ENCODE peak calls at places on chromosomes 6 and 20, in seven cellular contexts. O is body of pancreas, Q is K562, J is tibial nerve, Z is endothelial cell of umbilical vein, K is breast epithelium, H is esophagus squamous epithelium. W is an unnamed sample. For H3K36me3, the result is how much of the 10 kb centered on the place peaks cover.

GRCh38 chr20:7770578-7770977 is 169.7 kb downstream of the HAO1 start:
- DNase-seq in H (no peak), Q (no peak), O (no peak), J (no peak), K (no peak), Z (peak), W (no peak)

GRCh38 chr6:154410619-154411044 is 54.0 kb upstream of the IPCEF1 start:
- DNase-seq in H (no peak), Q (no peak), J (peak), O (peak), K (peak), Z (peak), W (no peak)

GRCh38 chr6:64683682-64684081 is 1023.3 kb downstream of the EYS start:
- DNase-seq in J (no peak), K (no peak), Z (peak), O (no peak), Q (peak), H (no peak), W (no peak)

GRCh38 chr20:539848-540247 is 3.7 kb downstream of the CSNK2A1 start:
- DNase-seq in J (peak), H (no peak), Z (peak), Q (no peak), K (no peak), O (no peak), W (no peak)

GRCh38 chr6:39508513-39508912 is 186.0 kb upstream of the KCNK16 start:
- DNase-seq in Q (no peak), J (no peak), K (no peak), Z (no peak), O (no peak), H (no peak), W (no peak)

GRCh38 chr6:63676412-63677114 is 41.0 kb downstream of the PHF3 start:
- DNase-seq in J (no peak), K (no peak), Z (no peak), H (no peak), Q (no peak), O (no peak), W (no peak)

GRCh38 chr6:112325449-112325848 is 21.7 kb upstream of the RFPL4B start:
- DNase-seq in O (no peak), J (peak), H (no peak), Q (no peak), Z (no peak), K (no peak), W (no peak)

GRCh38 chr20:33993800-33994623 is at the start of gene RALY:
- DNase-seq in K (peak), O (peak), H (peak), J (peak), Z (peak), Q (peak), W (peak)

GRCh38 chr6:41635365-41635764 is 2.9 kb upstream of the MDFI start:
- DNase-seq in O (no peak), Z (no peak), K (no peak), Q (no peak), H (no peak), J (no peak), W (no peak)

GRCh38 chr20:63595416-63596127 is 21.5 kb upstream of the HELZ2 start:
- DNase-seq in Z (no peak), K (no peak), H (no peak), O (no peak), Q (no peak), J (no peak), W (no peak)

GRCh38 chr6:56930846-56931245 is 24.1 kb upstream of the BEND6 start:
- DNase-seq in Z (no peak), K (no peak), J (no peak), O (no peak), H (no peak), Q (no peak), W (no peak)

GRCh38 chr6:39362487-39362865 is 40.0 kb upstream of the KCNK16 start:
- DNase-seq in Q (peak), Z (no peak), J (no peak), O (no peak), H (no peak), K (no peak), W (no peak)

GRCh38 chr6:132819405-132820145 is 5.2 kb downstream of the RPS12 start:
- DNase-seq in K (no peak), H (no peak), J (no peak), Z (no peak), Q (peak), O (no peak), W (no peak)

GRCh38 chr6:105402090-105402980 is 547 bp downstream of the PREP start:
- DNase-seq in H (no peak), Q (peak), Z (peak), O (no peak), J (peak), K (peak), W (no peak)

GRCh38 chr20:58550661-58551060 is 35.5 kb upstream of the APCDD1L start:
- DNase-seq in Q (peak), H (no peak), K (peak), O (no peak), Z (peak), J (no peak), W (no peak)

GRCh38 chr6:98824163-98824906 is 10.0 kb upstream of the POU3F2 start:
- DNase-seq in Z (no peak), K (no peak), Q (no peak), H (no peak), O (no peak), J (no peak), W (no peak)

GRCh38 chr6:16278048-16278724 is 39.8 kb downstream of the GMPR start:
- DNase-seq in J (no peak), K (no peak), Z (no peak), Q (no peak), H (no peak), O (no peak), W (no peak)

GRCh38 chr6:43669050-43669921 is 18.3 kb downstream of the MRPS18A start:
- DNase-seq in O (no peak), K (peak), H (no peak), J (peak), Z (no peak), Q (no peak), W (no peak)

GRCh38 chr20:41432620-41433602 is 66.3 kb upstream of the EMILIN3 start:
- DNase-seq in Z (no peak), Q (no peak), J (no peak), K (no peak), O (no peak), H (no peak), W (no peak)

GRCh38 chr6:1215884-1216487 is 95.9 kb upstream of the FOXQ1 start:
- DNase-seq in H (no peak), Q (no peak), Z (no peak), O (no peak), J (no peak), K (no peak), W (no peak)

GRCh38 chr6:44297063-44298038 is 15.8 kb downstream of the AARS2 start:
- DNase-seq in Z (peak), H (no peak), J (no peak), Q (peak), O (no peak), K (no peak), W (no peak)

GRCh38 chr6:90098637-90099036 is 198.0 kb downstream of the BACH2 start:
- DNase-seq in Q (no peak), K (no peak), Z (no peak), H (no peak), O (no peak), J (no peak), W (no peak)

DNA sequence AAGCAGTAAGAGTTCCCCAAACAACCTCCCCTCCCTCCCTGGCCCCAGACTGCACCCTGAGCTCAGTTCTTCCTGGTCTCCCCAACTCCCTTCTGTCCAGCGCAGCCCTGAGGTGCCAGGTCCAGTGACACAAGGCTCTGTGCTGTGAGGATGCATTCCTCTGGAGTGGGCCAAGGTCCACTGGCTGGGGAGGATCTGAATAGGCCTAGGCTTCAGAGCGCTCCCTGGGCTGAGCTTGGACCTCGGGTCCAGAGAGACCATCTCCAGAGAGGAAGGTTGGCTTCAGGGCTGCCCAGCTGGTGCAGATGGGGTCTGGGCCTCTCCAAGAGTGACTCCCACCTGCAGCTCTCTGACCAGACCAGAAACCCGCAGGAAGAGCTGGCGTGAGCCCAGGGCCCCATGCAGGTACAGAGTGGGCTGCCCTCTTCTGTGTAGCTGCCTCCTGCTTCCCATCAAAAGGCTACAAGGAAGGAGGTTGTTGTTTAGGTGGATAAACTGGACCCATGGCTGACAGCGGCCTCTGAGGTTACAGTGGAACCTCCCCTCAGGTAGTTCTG is 52.3 kb upstream of the MLN start:
- DNase-seq in Q (no peak), K (no peak), Z (no peak), J (no peak), O (no peak), H (no peak), W (no peak)
- TF ChIP-seq POLR2A in Q (no peak), K (no peak), Z (no peak), J (no peak), O (no peak), H (no peak), W (no peak)

DNA sequence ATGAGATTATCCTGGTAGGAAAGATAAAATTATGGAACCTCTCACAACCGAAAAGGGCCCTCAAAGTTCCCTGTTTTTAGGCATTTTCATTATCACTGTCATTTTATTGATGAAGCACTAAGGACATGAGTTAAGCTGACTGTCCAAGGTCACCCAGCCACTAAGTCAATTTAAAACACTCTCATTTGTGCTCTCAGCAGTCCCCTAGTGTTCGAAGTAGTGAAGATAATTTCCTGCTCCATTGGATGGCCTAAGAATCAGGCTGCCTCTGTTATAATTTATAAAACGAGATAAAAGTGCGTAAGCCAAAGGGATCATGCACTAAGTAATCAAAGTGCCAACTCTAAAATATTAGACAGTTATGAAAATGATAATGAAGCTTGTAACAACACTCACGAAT is 169.1 kb downstream of the KIF16B start:
- DNase-seq in Z (no peak), Q (no peak), K (no peak), H (no peak), O (no peak), J (no peak), W (no peak)
- H3K36me3 ChIP-seq in Z (under half), Q (under half), K (under half), H (under half), O (under half), J (half or more), W (half or more)

DNA sequence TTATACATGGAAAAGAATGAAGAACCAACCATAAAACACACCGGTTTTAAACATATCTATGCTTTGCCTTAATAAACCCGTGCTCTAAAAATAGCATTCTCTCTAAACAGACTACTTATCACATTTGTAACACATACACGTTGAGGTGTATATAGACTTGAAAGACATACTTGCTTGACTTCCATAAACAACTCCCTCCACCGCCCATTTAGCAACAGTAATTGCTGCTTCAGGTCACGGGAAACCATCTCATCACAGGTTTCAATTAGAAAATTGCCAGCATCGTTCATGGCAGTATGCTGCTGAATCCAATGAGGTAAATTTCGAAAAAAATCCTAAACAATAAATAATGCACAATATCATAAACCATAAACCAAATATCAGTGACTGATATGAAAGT is 174.0 kb downstream of the SYNE1 start:
- DNase-seq in H (no peak), K (no peak), Q (no peak), Z (no peak), O (no peak), J (no peak), W (no peak)
- H3K4me3 ChIP-seq in H (peak), K (no peak), Q (no peak), Z (no peak), O (no peak), J (no peak), W (no peak)

GRCh38 chr6:52877168-52877567 is 32.3 kb downstream of the GSTA3 start:
- DNase-seq in Z (no peak), J (no peak), O (no peak), Q (no peak), K (no peak), H (no peak), W (no peak)
- TF ChIP-seq POLR2A in Z (no peak), J (no peak), O (no peak), Q (no peak), K (no peak), H (no peak), W (no peak)

W was measured in suprapubic skin.